ENCODE peak calls at places on chromosomes 12 and 14, in ten cellular contexts. One of them, this sample, is unnamed.

GRCh38 chr12:27905285-27906126 is 67.0 kb downstream of the PTHLH start:
- DNase-seq in lower lobe of right lung: no peak
- DNase-seq in tibial nerve: no peak
- DNase-seq in ovary: no peak
- DNase-seq in GM23248: no peak
- DNase-seq in Panc1: no peak
- DNase-seq in thoracic aorta: no peak
- DNase-seq in psoas muscle: no peak
- DNase-seq in tibial artery: no peak
- DNase-seq in CD8-positive, alpha-beta T cell: no peak
- DNase-seq in this sample: no peak

GRCh38 chr12:88272456-88272855 is 130.3 kb downstream of the TMTC3 start:
- DNase-seq in CD8-positive, alpha-beta T cell: no peak
- DNase-seq in psoas muscle: no peak
- DNase-seq in tibial artery: no peak
- DNase-seq in lower lobe of right lung: no peak
- DNase-seq in ovary: no peak
- DNase-seq in thoracic aorta: no peak
- DNase-seq in Panc1: no peak
- DNase-seq in GM23248: no peak
- DNase-seq in tibial nerve: no peak
- DNase-seq in this sample: no peak

GRCh38 chr12:26287666-26288408 is 92.5 kb downstream of the SSPN start:
- DNase-seq in Panc1: no peak
- DNase-seq in ovary: no peak
- DNase-seq in GM23248: no peak
- DNase-seq in thoracic aorta: no peak
- DNase-seq in lower lobe of right lung: no peak
- DNase-seq in CD8-positive, alpha-beta T cell: no peak
- DNase-seq in tibial artery: peak; percentile 87
- DNase-seq in tibial nerve: peak; percentile 36
- DNase-seq in psoas muscle: peak; percentile 69
- DNase-seq in this sample: no peak

GRCh38 chr12:107574691-107575090 is 110.9 kb upstream of the PWP1 start:
- DNase-seq in tibial nerve: no peak
- DNase-seq in Panc1: no peak
- DNase-seq in GM23248: no peak
- DNase-seq in thoracic aorta: no peak
- DNase-seq in psoas muscle: no peak
- DNase-seq in ovary: no peak
- DNase-seq in CD8-positive, alpha-beta T cell: no peak
- DNase-seq in lower lobe of right lung: no peak
- DNase-seq in tibial artery: no peak
- DNase-seq in this sample: no peak

GRCh38 chr14:99756796-99757195 is 36.4 kb upstream of the EML1 start:
- DNase-seq in ovary: no peak
- DNase-seq in lower lobe of right lung: peak; percentile 33
- DNase-seq in Panc1: no peak
- DNase-seq in CD8-positive, alpha-beta T cell: no peak
- DNase-seq in tibial artery: peak; percentile 64
- DNase-seq in thoracic aorta: no peak
- DNase-seq in tibial nerve: no peak
- DNase-seq in psoas muscle: no peak
- DNase-seq in GM23248: peak; percentile 26
- DNase-seq in this sample: no peak

GRCh38 chr12:1630081-1630826 is 1.2 kb downstream of the WNT5B start:
- DNase-seq in Panc1: no peak
- DNase-seq in psoas muscle: peak; percentile 56
- DNase-seq in lower lobe of right lung: peak; percentile 60
- DNase-seq in GM23248: peak; percentile 72
- DNase-seq in CD8-positive, alpha-beta T cell: no peak
- DNase-seq in thoracic aorta: no peak
- DNase-seq in tibial artery: peak; percentile 75
- DNase-seq in ovary: peak; percentile 54
- DNase-seq in tibial nerve: no peak
- DNase-seq in this sample: no peak

GRCh38 chr12:123171967-123172366 is 21.1 kb upstream of the PITPNM2 start:
- DNase-seq in lower lobe of right lung: no peak
- DNase-seq in tibial nerve: no peak
- DNase-seq in psoas muscle: no peak
- DNase-seq in Panc1: no peak
- DNase-seq in tibial artery: no peak
- DNase-seq in thoracic aorta: no peak
- DNase-seq in CD8-positive, alpha-beta T cell: no peak
- DNase-seq in GM23248: no peak
- DNase-seq in ovary: no peak
- DNase-seq in this sample: no peak

GRCh38 chr12:61848893-61849292 is 411.3 kb upstream of the USP15 start:
- DNase-seq in tibial artery: no peak
- DNase-seq in Panc1: no peak
- DNase-seq in tibial nerve: no peak
- DNase-seq in lower lobe of right lung: no peak
- DNase-seq in GM23248: no peak
- DNase-seq in CD8-positive, alpha-beta T cell: no peak
- DNase-seq in psoas muscle: no peak
- DNase-seq in thoracic aorta: no peak
- DNase-seq in ovary: no peak
- DNase-seq in this sample: no peak

GRCh38 chr14:66105819-66106218 is 380.4 kb upstream of the CCDC196 start:
- DNase-seq in thoracic aorta: no peak
- DNase-seq in lower lobe of right lung: no peak
- DNase-seq in CD8-positive, alpha-beta T cell: no peak
- DNase-seq in ovary: no peak
- DNase-seq in tibial nerve: no peak
- DNase-seq in GM23248: peak; percentile 91
- DNase-seq in psoas muscle: no peak
- DNase-seq in tibial artery: no peak
- DNase-seq in Panc1: no peak
- DNase-seq in this sample: no peak

GRCh38 chr12:117394491-117394890 is 33.1 kb upstream of the NOS1 start:
- DNase-seq in GM23248: no peak
- DNase-seq in tibial artery: no peak
- DNase-seq in lower lobe of right lung: no peak
- DNase-seq in thoracic aorta: no peak
- DNase-seq in tibial nerve: no peak
- DNase-seq in Panc1: no peak
- DNase-seq in ovary: no peak
- DNase-seq in psoas muscle: no peak
- DNase-seq in CD8-positive, alpha-beta T cell: no peak
- DNase-seq in this sample: no peak

GRCh38 chr12:128813392-128813791 is 10.4 kb downstream of the SLC15A4 start:
- DNase-seq in CD8-positive, alpha-beta T cell: no peak
- DNase-seq in tibial nerve: no peak
- DNase-seq in GM23248: peak; percentile 81
- DNase-seq in thoracic aorta: no peak
- DNase-seq in psoas muscle: no peak
- DNase-seq in lower lobe of right lung: no peak
- DNase-seq in tibial artery: no peak
- DNase-seq in ovary: no peak
- DNase-seq in Panc1: no peak
- DNase-seq in this sample: no peak

GRCh38 chr14:23942587-23942986 is 11.0 kb upstream of the DHRS4 start:
- DNase-seq in ovary: no peak
- DNase-seq in CD8-positive, alpha-beta T cell: no peak
- DNase-seq in thoracic aorta: no peak
- DNase-seq in tibial nerve: no peak
- DNase-seq in GM23248: no peak
- DNase-seq in psoas muscle: no peak
- DNase-seq in lower lobe of right lung: no peak
- DNase-seq in Panc1: no peak
- DNase-seq in tibial artery: no peak
- DNase-seq in this sample: no peak
- H3K4me3 ChIP-seq in ovary: no peak overlapping the region
- H3K4me3 ChIP-seq in CD8-positive, alpha-beta T cell: no peak overlapping the region
- H3K4me3 ChIP-seq in thoracic aorta: no peak overlapping the region
- H3K4me3 ChIP-seq in tibial nerve: no peak overlapping the region
- H3K4me3 ChIP-seq in GM23248: no peak overlapping the region
- H3K4me3 ChIP-seq in psoas muscle: no peak overlapping the region
- H3K4me3 ChIP-seq in lower lobe of right lung: no peak overlapping the region
- H3K4me3 ChIP-seq in Panc1: no peak overlapping the region
- H3K4me3 ChIP-seq in tibial artery: no peak overlapping the region
- H3K4me3 ChIP-seq in this sample: no peak overlapping the region

GRCh38 chr12:41917827-41918445 is 226.7 kb downstream of the GXYLT1 start:
- DNase-seq in ovary: no peak
- DNase-seq in thoracic aorta: no peak
- DNase-seq in CD8-positive, alpha-beta T cell: no peak
- DNase-seq in GM23248: no peak
- DNase-seq in tibial nerve: no peak
- DNase-seq in Panc1: no peak
- DNase-seq in lower lobe of right lung: no peak
- DNase-seq in psoas muscle: no peak
- DNase-seq in tibial artery: no peak
- DNase-seq in this sample: no peak
- H3K4me1 ChIP-seq in ovary: no peaks in the 10 kb centered on the region
- H3K4me1 ChIP-seq in thoracic aorta: peaks cover 19% of the 10 kb centered on the region
- H3K4me1 ChIP-seq in CD8-positive, alpha-beta T cell: no peaks in the 10 kb centered on the region
- H3K4me1 ChIP-seq in GM23248: no peaks in the 10 kb centered on the region
- H3K4me1 ChIP-seq in tibial nerve: no peaks in the 10 kb centered on the region
- H3K4me1 ChIP-seq in Panc1: no peaks in the 10 kb centered on the region
- H3K4me1 ChIP-seq in lower lobe of right lung: peaks cover 7% of the 10 kb centered on the region
- H3K4me1 ChIP-seq in psoas muscle: peaks cover 12% of the 10 kb centered on the region
- H3K4me1 ChIP-seq in tibial artery: no peaks in the 10 kb centered on the region
- H3K4me1 ChIP-seq in this sample: no peaks in the 10 kb centered on the region

DNA sequence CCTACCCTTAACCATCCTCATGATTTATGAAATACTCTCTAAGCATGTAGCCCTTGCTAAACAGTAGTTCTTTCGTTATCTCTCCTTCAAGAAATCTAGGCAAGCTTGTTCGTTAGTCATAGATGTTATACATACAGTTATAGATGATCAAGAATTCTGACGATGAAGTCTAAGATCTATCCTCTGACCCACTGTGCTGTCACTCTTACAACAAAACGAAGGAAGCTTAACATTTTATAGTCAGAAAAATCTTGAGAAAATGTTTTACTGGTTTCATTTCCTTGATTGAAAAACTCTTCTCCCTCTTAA is 68.9 kb downstream of the SPPL3 start:
- DNase-seq in thoracic aorta: no peak
- DNase-seq in tibial nerve: no peak
- DNase-seq in CD8-positive, alpha-beta T cell: no peak
- DNase-seq in tibial artery: no peak
- DNase-seq in ovary: no peak
- DNase-seq in psoas muscle: no peak
- DNase-seq in GM23248: no peak
- DNase-seq in lower lobe of right lung: no peak
- DNase-seq in Panc1: no peak
- DNase-seq in this sample: no peak
- H3K4me3 ChIP-seq in thoracic aorta: peak overlapping the region; percentile 16
- H3K4me3 ChIP-seq in tibial nerve: no peak overlapping the region
- H3K4me3 ChIP-seq in CD8-positive, alpha-beta T cell: no peak overlapping the region
- H3K4me3 ChIP-seq in tibial artery: no peak overlapping the region
- H3K4me3 ChIP-seq in ovary: no peak overlapping the region
- H3K4me3 ChIP-seq in psoas muscle: peak overlapping the region; percentile 6
- H3K4me3 ChIP-seq in GM23248: no peak overlapping the region
- H3K4me3 ChIP-seq in lower lobe of right lung: no peak overlapping the region
- H3K4me3 ChIP-seq in Panc1: no peak overlapping the region
- H3K4me3 ChIP-seq in this sample: no peak overlapping the region

GRCh38 chr14:95538801-95539509 is 4.1 kb downstream of the GLRX5 start:
- DNase-seq in tibial nerve: no peak
- DNase-seq in ovary: no peak
- DNase-seq in lower lobe of right lung: no peak
- DNase-seq in thoracic aorta: no peak
- DNase-seq in psoas muscle: no peak
- DNase-seq in CD8-positive, alpha-beta T cell: no peak
- DNase-seq in GM23248: no peak
- DNase-seq in tibial artery: no peak
- DNase-seq in Panc1: no peak
- DNase-seq in this sample: no peak

GRCh38 chr14:95545769-95546168 is 10.9 kb downstream of the GLRX5 start:
- DNase-seq in Panc1: peak; percentile 71
- DNase-seq in psoas muscle: no peak
- DNase-seq in thoracic aorta: no peak
- DNase-seq in CD8-positive, alpha-beta T cell: no peak
- DNase-seq in tibial nerve: no peak
- DNase-seq in GM23248: peak; percentile 89
- DNase-seq in lower lobe of right lung: no peak
- DNase-seq in ovary: no peak
- DNase-seq in tibial artery: no peak
- DNase-seq in this sample: no peak

GRCh38 chr14:95544588-95544987 is 9.7 kb downstream of the GLRX5 start:
- DNase-seq in GM23248: no peak
- DNase-seq in tibial nerve: no peak
- DNase-seq in lower lobe of right lung: no peak
- DNase-seq in Panc1: no peak
- DNase-seq in psoas muscle: no peak
- DNase-seq in ovary: no peak
- DNase-seq in tibial artery: no peak
- DNase-seq in CD8-positive, alpha-beta T cell: no peak
- DNase-seq in thoracic aorta: no peak
- DNase-seq in this sample: no peak

GRCh38 chr14:95540236-95540635 is 5.4 kb downstream of the GLRX5 start:
- DNase-seq in psoas muscle: no peak
- DNase-seq in Panc1: no peak
- DNase-seq in CD8-positive, alpha-beta T cell: no peak
- DNase-seq in thoracic aorta: no peak
- DNase-seq in GM23248: no peak
- DNase-seq in lower lobe of right lung: no peak
- DNase-seq in tibial artery: no peak
- DNase-seq in tibial nerve: no peak
- DNase-seq in ovary: no peak
- DNase-seq in this sample: no peak

GRCh38 chr14:95541932-95542554 is 7.2 kb downstream of the GLRX5 start:
- DNase-seq in CD8-positive, alpha-beta T cell: no peak
- DNase-seq in lower lobe of right lung: no peak
- DNase-seq in tibial artery: no peak
- DNase-seq in GM23248: no peak
- DNase-seq in ovary: no peak
- DNase-seq in Panc1: no peak
- DNase-seq in psoas muscle: no peak
- DNase-seq in thoracic aorta: no peak
- DNase-seq in tibial nerve: no peak
- DNase-seq in this sample: no peak
- H3K4me1 ChIP-seq in CD8-positive, alpha-beta T cell: peaks cover 4% of the 10 kb centered on the region
- H3K4me1 ChIP-seq in lower lobe of right lung: peaks cover 13% of the 10 kb centered on the region
- H3K4me1 ChIP-seq in tibial artery: peaks cover under 1% of the 10 kb centered on the region
- H3K4me1 ChIP-seq in GM23248: peaks cover 11% of the 10 kb centered on the region
- H3K4me1 ChIP-seq in ovary: peaks cover 22% of the 10 kb centered on the region
- H3K4me1 ChIP-seq in Panc1: peaks cover 18% of the 10 kb centered on the region
- H3K4me1 ChIP-seq in psoas muscle: peaks cover 37% of the 10 kb centered on the region
- H3K4me1 ChIP-seq in thoracic aorta: peaks cover 8% of the 10 kb centered on the region
- H3K4me1 ChIP-seq in tibial nerve: no peaks in the 10 kb centered on the region
- H3K4me1 ChIP-seq in this sample: no peaks in the 10 kb centered on the region

This sample was measured in effector memory CD4-positive, alpha-beta T cell.